ENCODE peak calls at places on chromosomes 1 and 21, in eight cellular contexts. T is fibroblast of the aortic adventitia, C is K562, L is fibroblast of lung, S is cardiac muscle cell, V is AG09309, I is Peyer's patch, P is ovary. J is an unnamed sample.

GRCh38 chr1:67211589-67212563 is 45.6 kb downstream of the IL23R start:
- DNase-seq in T (peak; percentile 42), C (no peak), L (peak; percentile 44), S (peak; percentile 46), V (no peak), I (peak; percentile 23), P (no peak), J (peak; percentile 12)

GRCh38 chr1:230986976-230987375 is 8.1 kb downstream of the ARV1 start:
- DNase-seq in T (no peak), C (no peak), L (no peak), S (peak; percentile 34), V (peak; percentile 61), I (no peak), P (no peak), J (no peak)

GRCh38 chr1:103087261-103087660 is 21.1 kb downstream of the COL11A1 start:
- DNase-seq in T (no peak), C (no peak), L (no peak), S (no peak), V (no peak), I (no peak), P (no peak), J (no peak)

GRCh38 chr21:46051821-46052675 is 45.9 kb upstream of the COL6A2 start:
- DNase-seq in T (no peak), C (no peak), L (no peak), S (no peak), V (no peak), I (no peak), P (no peak), J (peak; percentile 6)

GRCh38 chr1:12405325-12406217 is 175.7 kb downstream of the VPS13D start:
- DNase-seq in T (peak; percentile 83), C (peak; percentile 27), L (peak; percentile 58), S (peak; percentile 83), V (no peak), I (no peak), P (no peak), J (no peak)

GRCh38 chr21:41975391-41976272 is 21.8 kb upstream of the C2CD2 start:
- DNase-seq in T (no peak), C (no peak), L (no peak), S (no peak), V (no peak), I (no peak), P (no peak), J (no peak)

GRCh38 chr1:34164510-34165381 is at the start of gene CSMD2:
- DNase-seq in T (peak; percentile 68), C (no peak), L (peak; percentile 15), S (peak; percentile 62), V (peak; percentile 11), I (no peak), P (no peak), J (peak; percentile 42)

GRCh38 chr1:234969630-234970370 is 158.8 kb downstream of the TOMM20 start:
- DNase-seq in T (peak; percentile 59), C (no peak), L (peak; percentile 71), S (peak; percentile 82), V (no peak), I (peak; percentile 4), P (peak; percentile 72), J (peak; percentile 47)

GRCh38 chr21:43927591-43928229 is 62.7 kb downstream of the AGPAT3 start:
- DNase-seq in T (no peak), C (no peak), L (no peak), S (no peak), V (no peak), I (no peak), P (no peak), J (no peak)

GRCh38 chr1:182143825-182144661 is 82.5 kb upstream of the ZNF648 start:
- DNase-seq in T (peak; percentile 78), C (peak; percentile 24), L (peak; percentile 90), S (peak; percentile 93), V (peak; percentile 82), I (peak; percentile 23), P (peak; percentile 91), J (no peak)

GRCh38 chr1:234967121-234967520 is 161.5 kb downstream of the TOMM20 start:
- DNase-seq in T (no peak), C (no peak), L (no peak), S (no peak), V (no peak), I (peak; percentile 13), P (no peak), J (no peak)

GRCh38 chr1:42940851-42941639 is 17.6 kb downstream of the SLC2A1 start:
- DNase-seq in T (peak; percentile 98), C (no peak), L (peak; percentile 89), S (peak; percentile 94), V (peak; percentile 92), I (no peak), P (no peak), J (no peak)

GRCh38 chr1:171485375-171486047 is at the start of gene PRRC2C:
- DNase-seq in T (peak; percentile 99), C (peak; percentile 93), L (peak; percentile 99), S (peak; percentile 99), V (peak; percentile 96), I (peak; percentile 96), P (peak; percentile 96), J (peak; percentile 84)
- TF ChIP-seq CTCF in T (peak; percentile 79), C (peak; percentile 97), L (peak; percentile 74), S (peak; percentile 84), V (peak; percentile 77), I (peak; percentile 87), P (peak; percentile 11), J (peak; percentile 67)

DNA sequence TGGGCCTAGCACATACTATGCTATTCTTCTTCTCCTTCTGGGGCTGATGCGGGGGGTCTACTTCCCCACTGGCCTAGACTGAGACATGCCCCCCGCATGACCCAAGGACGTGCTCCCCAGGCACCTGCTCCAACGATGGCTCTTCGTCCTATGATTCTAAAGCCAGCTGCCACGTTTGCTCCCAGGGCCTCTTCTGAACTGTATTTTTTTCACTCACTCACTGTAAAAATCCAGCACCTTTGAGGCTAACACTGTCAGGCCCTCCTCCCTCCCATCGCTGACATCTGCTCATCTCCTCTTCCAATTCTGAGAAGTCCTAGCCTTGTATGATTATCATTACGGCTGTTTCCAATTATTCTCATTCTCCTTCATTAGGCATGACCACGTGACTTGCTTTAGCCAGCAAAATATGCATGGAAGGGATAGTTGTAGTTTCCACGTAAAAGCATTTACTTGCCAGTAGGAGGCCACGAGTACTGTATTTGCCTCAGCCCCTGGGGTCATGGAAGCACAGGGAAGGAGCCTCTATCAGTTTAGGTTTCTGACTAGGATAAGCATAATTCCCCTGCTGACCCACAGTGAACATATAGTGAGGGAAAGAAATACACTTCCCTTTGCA is 19.1 kb upstream of the EDN2 start:
- DNase-seq in T (no peak), C (peak; percentile 49), L (no peak), S (no peak), V (no peak), I (no peak), P (no peak), J (no peak)
- TF ChIP-seq CTCF in T (no peak), C (peak; percentile 27), L (peak; percentile 11), S (peak; percentile 4), V (no peak), I (no peak), P (no peak), J (peak; percentile 20)

GRCh38 chr1:206591236-206591635 is 21.0 kb downstream of the EIF2D start:
- DNase-seq in T (peak; percentile 16), C (no peak), L (no peak), S (peak; percentile 35), V (no peak), I (no peak), P (no peak), J (no peak)

GRCh38 chr1:206589206-206589605 is 23.1 kb downstream of the EIF2D start:
- DNase-seq in T (peak; percentile 89), C (no peak), L (peak; percentile 98), S (peak; percentile 96), V (peak; percentile 92), I (no peak), P (peak; percentile 71), J (no peak)

GRCh38 chr1:206588492-206588891 is 23.8 kb downstream of the EIF2D start:
- DNase-seq in T (no peak), C (no peak), L (no peak), S (peak; percentile 38), V (no peak), I (no peak), P (no peak), J (no peak)

GRCh38 chr1:206591696-206592095 is 20.6 kb downstream of the EIF2D start:
- DNase-seq in T (no peak), C (no peak), L (no peak), S (no peak), V (no peak), I (no peak), P (no peak), J (no peak)

GRCh38 chr1:206590025-206590834 is 22.0 kb downstream of the EIF2D start:
- DNase-seq in T (peak; percentile 29), C (peak; percentile 49), L (peak; percentile 61), S (peak; percentile 34), V (no peak), I (no peak), P (no peak), J (no peak)
- TF ChIP-seq CTCF in T (peak; percentile 33), C (peak; percentile 80), L (peak; percentile 28), S (peak; percentile 46), V (peak; percentile 27), I (peak; percentile 24), P (peak; percentile 26), J (peak; percentile 55)

GRCh38 chr1:156815307-156815826 is 1.3 kb downstream of the SH2D2A start:
- DNase-seq in T (peak; percentile 77), C (no peak), L (peak; percentile 90), S (peak; percentile 83), V (peak; percentile 74), I (no peak), P (no peak), J (no peak)
- TF ChIP-seq CTCF in T (peak; percentile 5), C (peak; percentile 9), L (peak; percentile 7), S (peak; percentile 21), V (no peak), I (no peak), P (no peak), J (no peak)

DNA sequence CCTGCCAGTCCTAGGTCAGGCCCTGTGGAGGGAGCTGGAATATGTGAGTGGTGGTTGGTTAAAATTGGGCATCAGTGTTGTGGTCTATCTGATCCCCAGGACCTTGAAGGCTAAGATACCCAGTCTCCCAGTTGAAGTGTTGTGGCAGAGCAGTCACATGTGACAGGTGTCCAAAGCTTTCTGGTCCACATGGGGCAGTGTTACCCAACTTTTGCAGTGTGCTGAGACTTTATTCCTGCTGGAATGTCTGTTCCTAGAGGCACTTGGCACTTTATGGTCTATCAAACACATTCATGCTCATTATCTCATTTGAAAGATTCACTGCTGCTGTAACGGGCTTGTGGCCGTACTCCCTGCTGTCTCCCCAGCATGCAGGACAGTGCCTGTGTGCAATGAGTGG is 21.0 kb upstream of the LORICRIN start:
- DNase-seq in T (no peak), C (no peak), L (no peak), S (no peak), V (no peak), I (no peak), P (no peak), J (no peak)
- TF ChIP-seq CTCF in T (no peak), C (peak; percentile 45), L (no peak), S (no peak), V (no peak), I (peak; percentile 39), P (no peak), J (peak; percentile 44)

J was measured in progenitor cell of endocrine pancreas.